ENCODE peak calls at places on chromosomes 5 and 9, in seven cellular contexts. K is neural progenitor cell, S is fibroblast of lung, Y is hepatocyte, Z is H9, P is OCI-LY7, H is IMR-90. X is an unnamed sample.
A peak's percentile ranks its signal among the peaks of the same experiment; 100 is the strongest.

GRCh38 chr9:68919666-68920065 is 94.2 kb downstream of the PRKACG start:
- DNase-seq in K (no peak), S (no peak), Y (no peak), Z (no peak), P (peak; percentile 66), H (no peak), X (no peak)

GRCh38 chr9:80619356-80619755 is 1047.6 kb downstream of the TLE4 start:
- DNase-seq in K (no peak), S (no peak), Y (no peak), Z (no peak), P (no peak), H (peak; percentile 8), X (no peak)

GRCh38 chr5:139137703-139138102 is 60.5 kb downstream of the SIL1 start:
- DNase-seq in K (peak; percentile 52), S (peak; percentile 49), Y (no peak), Z (no peak), P (peak; percentile 2), H (peak; percentile 26), X (no peak)

GRCh38 chr9:78932849-78933627 is 636.1 kb downstream of the PSAT1 start:
- DNase-seq in K (no peak), S (peak; percentile 84), Y (no peak), Z (no peak), P (no peak), H (peak; percentile 85), X (no peak)

GRCh38 chr9:8036914-8037524 is 237.4 kb upstream of the DMAC1 start:
- DNase-seq in K (no peak), S (no peak), Y (no peak), Z (no peak), P (no peak), H (no peak), X (no peak)

GRCh38 chr9:95511232-95511951 is 5.4 kb downstream of the PTCH1 start:
- DNase-seq in K (peak; percentile 85), S (peak; percentile 51), Y (peak; percentile 88), Z (no peak), P (peak; percentile 66), H (peak; percentile 70), X (peak; percentile 45)

GRCh38 chr9:72526901-72527800 is 5.7 kb downstream of the TMC1 start:
- DNase-seq in K (peak; percentile 74), S (peak; percentile 95), Y (peak; percentile 92), Z (peak; percentile 82), P (no peak), H (peak; percentile 93), X (peak; percentile 70)

GRCh38 chr5:125673359-125673950 is 749.8 kb upstream of the GRAMD2B start:
- DNase-seq in K (no peak), S (no peak), Y (no peak), Z (no peak), P (no peak), H (no peak), X (no peak)

GRCh38 chr5:55232194-55232984 is 1.0 kb downstream of the CCNO start:
- DNase-seq in K (peak; percentile 75), S (peak; percentile 13), Y (peak; percentile 23), Z (peak; percentile 63), P (no peak), H (no peak), X (no peak)

GRCh38 chr5:90644132-90644531 is 85.5 kb downstream of the ADGRV1 start:
- DNase-seq in K (no peak), S (no peak), Y (no peak), Z (no peak), P (no peak), H (no peak), X (no peak)

DNA sequence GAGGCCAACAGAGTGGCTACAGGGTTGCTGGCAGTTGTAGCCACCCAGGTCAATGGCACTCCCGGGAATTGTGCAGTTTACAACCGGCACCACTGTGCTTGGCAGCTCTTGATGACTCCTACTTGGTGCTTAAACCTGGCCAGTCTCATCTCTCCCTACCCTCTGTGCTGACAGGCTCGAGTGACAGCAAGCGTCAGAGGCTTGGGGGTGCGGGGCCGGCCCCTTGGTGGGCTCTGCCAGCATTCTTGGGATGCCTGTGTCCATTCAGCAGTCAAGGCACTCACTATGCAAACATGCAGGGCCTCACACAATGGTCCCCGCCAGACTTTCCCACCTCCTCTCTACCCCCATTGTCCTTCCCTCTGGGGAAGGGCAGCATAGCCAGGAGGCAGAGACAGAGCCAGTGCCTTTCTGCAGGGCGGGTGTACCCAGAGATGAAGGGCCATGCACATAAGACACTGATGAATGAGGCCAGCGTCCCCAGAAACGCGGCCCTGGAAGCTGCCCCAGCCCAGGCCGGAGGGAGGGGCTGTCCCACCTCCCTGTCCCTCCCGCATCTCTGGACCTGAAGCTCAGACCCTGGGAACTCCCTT is 26.3 kb upstream of the NOTCH1 start:
- DNase-seq in K (peak; percentile 98), S (peak; percentile 82), Y (peak; percentile 69), Z (peak; percentile 97), P (no peak), H (peak; percentile 77), X (no peak)
- H3K4me1 ChIP-seq in K (peaks cover 39% of the 10 kb centered on the region), S (peaks cover 27% of the 10 kb centered on the region), Y (peaks cover 35% of the 10 kb centered on the region), Z (peaks cover 8% of the 10 kb centered on the region), P (no peaks in the 10 kb centered on the region), H (peaks cover 30% of the 10 kb centered on the region), X (peaks cover 13% of the 10 kb centered on the region)

GRCh38 chr5:156936972-156937371 is 26.1 kb downstream of the TIMD4 start:
- DNase-seq in K (no peak), S (no peak), Y (no peak), Z (no peak), P (peak; percentile 79), H (no peak), X (no peak)
- H4K20me1 ChIP-seq in K (no peaks in the 10 kb centered on the region), S (no peaks in the 10 kb centered on the region), Y (no peaks in the 10 kb centered on the region), Z (no peaks in the 10 kb centered on the region), P (no peaks in the 10 kb centered on the region), H (no peaks in the 10 kb centered on the region), X (no peaks in the 10 kb centered on the region)

GRCh38 chr9:89435315-89435823 is 62.5 kb downstream of the SEMA4D start:
- DNase-seq in K (peak; percentile 77), S (no peak), Y (peak; percentile 86), Z (peak; percentile 94), P (peak; percentile 54), H (no peak), X (no peak)

GRCh38 chr9:89436326-89436725 is 61.6 kb downstream of the SEMA4D start:
- DNase-seq in K (no peak), S (no peak), Y (no peak), Z (no peak), P (no peak), H (no peak), X (no peak)

GRCh38 chr9:89432986-89433530 is 64.9 kb downstream of the SEMA4D start:
- DNase-seq in K (no peak), S (no peak), Y (no peak), Z (no peak), P (no peak), H (no peak), X (no peak)

GRCh38 chr9:89433826-89434225 is 64.1 kb downstream of the SEMA4D start:
- DNase-seq in K (no peak), S (peak; percentile 78), Y (no peak), Z (no peak), P (no peak), H (peak; percentile 76), X (no peak)

DNA sequence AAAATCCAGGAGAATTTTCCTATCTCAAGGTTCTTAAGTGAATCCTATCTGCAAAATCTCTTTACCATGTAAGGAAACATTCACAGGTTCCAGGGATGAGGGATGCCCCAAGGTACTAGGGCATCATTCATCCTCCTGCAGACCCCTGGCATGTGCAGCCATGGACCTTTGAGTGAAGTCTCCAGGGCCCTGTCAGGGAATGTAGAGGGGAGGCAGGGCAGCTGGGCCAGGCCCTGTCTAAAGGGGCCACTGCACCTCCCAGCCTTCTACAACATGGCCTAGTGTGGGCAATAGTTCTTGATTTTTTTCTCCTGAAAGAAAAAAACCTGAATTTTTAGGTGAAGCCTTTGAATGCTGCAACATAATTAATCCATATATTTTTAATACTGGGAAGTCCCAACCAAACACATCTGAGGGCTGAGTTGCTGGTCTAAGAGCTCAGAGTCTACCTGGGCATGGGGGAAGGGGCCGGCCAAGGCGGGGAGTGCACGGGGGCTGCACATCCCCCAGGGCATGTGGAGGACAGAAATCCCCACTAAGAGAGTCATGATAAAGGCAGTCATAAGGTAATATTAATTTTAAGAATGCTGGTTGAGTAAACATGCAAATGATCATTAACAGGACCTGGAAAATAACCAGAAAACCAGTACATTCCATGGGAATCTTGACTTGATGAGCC is 63.1 kb downstream of the SEMA4D start:
- DNase-seq in K (no peak), S (no peak), Y (no peak), Z (no peak), P (no peak), H (no peak), X (no peak)
- H3K4me1 ChIP-seq in K (peaks cover 27% of the 10 kb centered on the region), S (no peaks in the 10 kb centered on the region), Y (peaks cover 6% of the 10 kb centered on the region), Z (peaks cover 27% of the 10 kb centered on the region), P (peaks cover 75% of the 10 kb centered on the region), H (peaks cover 3% of the 10 kb centered on the region), X (no peaks in the 10 kb centered on the region)

DNA sequence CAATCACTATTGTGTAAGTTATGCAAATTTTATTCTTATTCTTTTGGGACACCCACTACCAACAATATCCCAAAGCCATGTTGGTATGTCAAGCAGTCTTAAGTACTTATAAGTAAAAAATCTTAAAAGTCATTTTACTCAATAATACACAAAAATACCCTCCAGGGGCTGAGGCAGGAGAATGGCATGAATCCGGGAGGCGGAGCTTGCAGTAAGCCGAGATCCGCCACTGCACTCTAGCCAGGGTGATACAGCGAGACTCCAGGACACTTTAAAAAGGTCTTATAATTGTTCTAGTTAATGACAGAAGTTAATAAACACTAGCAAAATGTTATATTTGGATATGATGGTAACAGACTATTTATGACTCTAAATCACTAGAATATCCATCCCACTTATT is 16.8 kb downstream of the CLINT1 start:
- DNase-seq in K (no peak), S (no peak), Y (no peak), Z (no peak), P (no peak), H (no peak), X (no peak)
- H4K20me1 ChIP-seq in K (peaks cover 12% of the 10 kb centered on the region), S (peaks cover 3% of the 10 kb centered on the region), Y (peaks cover 64% of the 10 kb centered on the region), Z (no peaks in the 10 kb centered on the region), P (peaks cover 27% of the 10 kb centered on the region), H (peaks cover 49% of the 10 kb centered on the region), X (peaks cover 41% of the 10 kb centered on the region)

X was measured in DND-41.